ENCODE peak calls at places on chromosomes 2 and 18, in seven cellular contexts. Q is fibroblast of lung, J is right atrium auricular region, K is Peyer's patch, A is dorsolateral prefrontal cortex, S is body of pancreas, C is AG04450. V is an unnamed sample.
A peak's percentile ranks its signal among the peaks of the same experiment; 100 is the strongest.

GRCh38 chr2:191506515-191506914 is 171.4 kb upstream of the NABP1 start:
- DNase-seq in S (no peak), J (no peak), A (no peak), K (no peak), Q (no peak), C (no peak), V (no peak)

GRCh38 chr2:226427538-226428307 is 371.9 kb downstream of the IRS1 start:
- DNase-seq in Q (peak; percentile 87), A (no peak), J (no peak), S (no peak), K (no peak), C (peak; percentile 86), V (peak; percentile 95)

GRCh38 chr18:72086421-72086820 is 457.7 kb downstream of the CBLN2 start:
- DNase-seq in S (no peak), Q (peak; percentile 58), C (no peak), J (no peak), K (no peak), A (no peak), V (peak; percentile 6)

GRCh38 chr2:227450196-227450851 is 21.6 kb upstream of the AGFG1 start:
- DNase-seq in J (no peak), Q (no peak), S (no peak), C (no peak), K (no peak), A (no peak), V (no peak)

GRCh38 chr2:44544991-44545390 is 183.2 kb downstream of the CAMKMT start:
- DNase-seq in A (no peak), K (no peak), C (no peak), Q (no peak), J (no peak), S (no peak), V (no peak)

GRCh38 chr2:181348091-181348837 is 108.9 kb upstream of the ITGA4 start:
- DNase-seq in Q (no peak), A (no peak), J (no peak), K (no peak), S (no peak), C (no peak), V (no peak)

GRCh38 chr2:22729466-22729865 is 655.5 kb upstream of the KLHL29 start:
- DNase-seq in J (no peak), C (no peak), S (no peak), Q (no peak), A (no peak), K (no peak), V (no peak)

GRCh38 chr2:20487392-20488135 is 40.7 kb downstream of the RHOB start:
- DNase-seq in S (no peak), C (no peak), Q (no peak), A (no peak), K (no peak), J (no peak), V (peak; percentile 31)

GRCh38 chr2:180360283-180360618 is 353.2 kb upstream of the CWC22 start:
- DNase-seq in A (no peak), J (no peak), K (no peak), Q (no peak), S (no peak), C (no peak), V (no peak)

GRCh38 chr2:138948070-138948539 is 167.9 kb upstream of the NXPH2 start:
- DNase-seq in K (no peak), C (no peak), S (peak; percentile 48), Q (peak; percentile 64), J (peak; percentile 62), A (peak; percentile 42), V (peak; percentile 98)

GRCh38 chr18:2969695-2970094 is 43.2 kb downstream of the LPIN2 start:
- DNase-seq in S (no peak), J (no peak), A (no peak), C (no peak), K (no peak), Q (no peak), V (no peak)

GRCh38 chr18:2848879-2849254 is 2.1 kb downstream of the EMILIN2 start:
- DNase-seq in C (no peak), S (no peak), J (no peak), A (no peak), Q (no peak), K (no peak), V (no peak)

GRCh38 chr2:40049782-40050181 is 270.7 kb upstream of the THUMPD2 start:
- DNase-seq in A (no peak), C (no peak), K (no peak), Q (no peak), S (no peak), J (no peak), V (no peak)

GRCh38 chr2:197759013-197759412 is 26.1 kb downstream of the BOLL start:
- DNase-seq in K (no peak), C (no peak), Q (no peak), S (no peak), J (no peak), A (no peak), V (no peak)

GRCh38 chr2:689877-690510 is 12.8 kb upstream of the TMEM18 start:
- DNase-seq in J (no peak), A (no peak), K (no peak), Q (no peak), C (no peak), S (no peak), V (no peak)

GRCh38 chr2:204795156-204795555 is 249.9 kb downstream of the PARD3B start:
- DNase-seq in A (no peak), S (no peak), Q (peak; percentile 20), K (no peak), J (no peak), C (no peak), V (peak; percentile 3)

GRCh38 chr18:2402084-2402483 is 169.2 kb downstream of the METTL4 start:
- DNase-seq in C (peak; percentile 32), A (no peak), Q (no peak), K (no peak), J (no peak), S (no peak), V (no peak)

GRCh38 chr2:36530983-36531354 is 67.0 kb downstream of the FEZ2 start:
- DNase-seq in Q (peak; percentile 33), K (no peak), C (no peak), J (no peak), S (peak; percentile 10), A (no peak), V (no peak)

GRCh38 chr2:147696426-147696825 is 148.4 kb upstream of the ACVR2A start:
- DNase-seq in A (no peak), C (no peak), Q (no peak), J (no peak), K (no peak), S (no peak), V (peak; percentile 80)

GRCh38 chr2:156959481-156959880 is 298.0 kb upstream of the GALNT5 start:
- DNase-seq in S (no peak), Q (no peak), J (no peak), A (no peak), C (no peak), K (no peak), V (no peak)

GRCh38 chr2:10080536-10081304 is 509 bp upstream of the CYS1 start:
- DNase-seq in J (no peak), Q (no peak), S (no peak), A (no peak), K (no peak), C (no peak), V (no peak)

DNA sequence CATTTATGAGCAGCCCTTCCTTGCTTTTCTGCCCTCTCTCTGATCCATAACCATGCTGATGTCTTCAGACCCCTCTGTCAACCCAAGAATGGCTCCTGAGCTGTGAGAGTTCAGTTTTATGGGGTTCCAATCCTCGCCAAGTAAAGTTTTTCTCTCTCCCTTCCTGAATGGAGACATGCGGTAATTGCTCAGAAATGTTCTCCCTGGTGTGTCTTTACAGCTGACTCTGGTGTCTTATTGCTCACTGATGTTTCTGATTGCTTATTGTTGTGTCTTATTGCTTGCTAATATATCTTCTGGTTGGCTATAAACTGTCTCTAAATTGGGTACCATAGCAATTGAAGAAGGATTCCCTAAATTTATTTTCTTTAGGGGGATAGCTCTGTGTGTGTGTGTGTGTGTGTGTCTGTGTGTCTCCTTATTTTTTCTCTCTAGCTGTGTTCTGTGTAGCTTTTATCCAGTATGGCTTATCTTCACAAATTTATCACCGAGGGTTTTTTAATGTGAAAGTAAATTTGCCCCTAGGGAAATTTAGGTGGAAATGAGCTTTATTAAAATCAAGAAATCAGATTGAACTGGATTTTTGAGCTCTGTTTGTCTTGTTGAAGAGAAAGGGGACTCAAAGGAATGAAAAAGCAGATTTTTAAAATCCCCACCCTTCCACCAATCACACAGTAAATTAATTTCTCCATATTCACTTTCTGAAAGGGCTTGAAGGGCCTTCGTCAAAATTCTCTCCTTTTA is 19.5 kb downstream of the MGAT5 start:
- DNase-seq in S (no peak), C (no peak), Q (no peak), A (no peak), K (peak; percentile 9), J (no peak), V (no peak)
- H3K27ac ChIP-seq in S (no peak overlapping the region), C (no peak overlapping the region), Q (no peak overlapping the region), A (no peak overlapping the region), K (no peak overlapping the region), J (peak overlapping the region; percentile 26), V (no peak overlapping the region)

GRCh38 chr2:101200714-101201113 is 49.5 kb upstream of the TBC1D8 start:
- DNase-seq in K (no peak), S (no peak), C (no peak), A (no peak), Q (peak; percentile 69), J (no peak), V (peak; percentile 68)

GRCh38 chr2:101196220-101196661 is 45.1 kb upstream of the TBC1D8 start:
- DNase-seq in Q (no peak), A (no peak), S (no peak), K (no peak), C (no peak), J (no peak), V (no peak)

GRCh38 chr2:101199153-101199810 is 48.1 kb upstream of the TBC1D8 start:
- DNase-seq in Q (peak; percentile 74), J (no peak), A (no peak), C (no peak), S (no peak), K (no peak), V (peak; percentile 56)

GRCh38 chr2:101197814-101198213 is 46.6 kb upstream of the TBC1D8 start:
- DNase-seq in Q (no peak), A (no peak), K (no peak), C (no peak), S (no peak), J (no peak), V (no peak)

GRCh38 chr2:101197215-101197745 is 46.1 kb upstream of the TBC1D8 start:
- DNase-seq in Q (peak; percentile 12), S (no peak), A (no peak), J (no peak), K (no peak), C (no peak), V (no peak)
- TF ChIP-seq CTCF in Q (no peak), S (peak; percentile 44), A (no peak), J (no peak), K (no peak), C (no peak), V (peak; percentile 31)

DNA sequence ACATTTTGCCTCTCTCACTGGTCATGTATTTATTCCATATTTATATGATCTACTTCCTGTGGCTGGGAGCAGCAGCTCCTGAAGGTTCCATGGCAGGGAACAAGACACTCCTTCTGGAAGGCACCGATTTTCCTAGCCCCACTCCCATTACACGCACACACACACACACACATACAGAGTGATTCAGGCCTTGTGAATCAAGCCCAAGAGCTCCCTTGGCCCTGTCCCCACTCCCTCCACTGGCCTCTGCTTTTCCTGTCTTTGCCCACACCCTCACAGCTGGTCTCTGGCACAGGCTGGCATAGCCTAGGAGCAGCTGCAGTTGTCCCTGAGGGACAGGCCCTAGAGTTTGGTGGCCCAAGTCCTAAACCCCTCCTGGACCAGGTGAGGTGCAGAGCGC is 201.7 kb downstream of the NAPG start:
- DNase-seq in K (no peak), Q (peak; percentile 53), A (peak; percentile 54), S (no peak), J (no peak), C (no peak), V (no peak)
- H3K27ac ChIP-seq in K (no peak overlapping the region), Q (no peak overlapping the region), A (no peak overlapping the region), S (no peak overlapping the region), J (no peak overlapping the region), C (no peak overlapping the region), V (no peak overlapping the region)

GRCh38 chr2:70005752-70006446 is 44.5 kb upstream of the ASPRV1 start:
- DNase-seq in J (no peak), C (no peak), K (no peak), Q (no peak), A (no peak), S (no peak), V (no peak)
- TF ChIP-seq CTCF in J (no peak), C (no peak), K (no peak), Q (no peak), A (no peak), S (no peak), V (no peak)